ENCODE peak calls at places on chromosomes 4 and X, in four cellular contexts. One of them, this sample, is unnamed.

GRCh38 chr4:158667651-158668198 is 4.0 kb downstream of the C4orf46 start:
- DNase-seq in IMR-90: peak; percentile 25
- DNase-seq in H1: no peak
- DNase-seq in mesendoderm: peak; percentile 48
- DNase-seq in this sample: no peak

GRCh38 chrX:97039363-97040029 is 155.8 kb downstream of the RPA4 start:
- DNase-seq in IMR-90: peak; percentile 26
- DNase-seq in H1: no peak
- DNase-seq in mesendoderm: no peak
- DNase-seq in this sample: no peak

GRCh38 chrX:132209527-132209926 is 9.7 kb downstream of the RAP2C start:
- DNase-seq in IMR-90: peak; percentile 43
- DNase-seq in H1: no peak
- DNase-seq in mesendoderm: no peak
- DNase-seq in this sample: no peak

GRCh38 chr4:42401171-42401570 is 3.9 kb downstream of the SHISA3 start:
- DNase-seq in IMR-90: no peak
- DNase-seq in H1: no peak
- DNase-seq in mesendoderm: peak; percentile 53
- DNase-seq in this sample: no peak

GRCh38 chr4:185534850-185535761 is at the start of gene PDLIM3:
- DNase-seq in IMR-90: peak; percentile 30
- DNase-seq in H1: no peak
- DNase-seq in mesendoderm: peak; percentile 80
- DNase-seq in this sample: peak; percentile 74

GRCh38 chr4:1885414-1885813 is 14.2 kb downstream of the NSD2 start:
- DNase-seq in IMR-90: no peak
- DNase-seq in H1: no peak
- DNase-seq in mesendoderm: no peak
- DNase-seq in this sample: no peak

GRCh38 chr4:149280886-149281285 is 534.8 kb downstream of the IQCM start:
- DNase-seq in IMR-90: peak; percentile 48
- DNase-seq in H1: no peak
- DNase-seq in mesendoderm: no peak
- DNase-seq in this sample: no peak

GRCh38 chr4:107312366-107312765 is 276.3 kb upstream of the DKK2 start:
- DNase-seq in IMR-90: peak; percentile 21
- DNase-seq in H1: no peak
- DNase-seq in mesendoderm: no peak
- DNase-seq in this sample: no peak

GRCh38 chrX:108167211-108167872 is 75.8 kb downstream of the ATG4A start:
- DNase-seq in IMR-90: peak; percentile 29
- DNase-seq in H1: no peak
- DNase-seq in mesendoderm: no peak
- DNase-seq in this sample: no peak

GRCh38 chr4:46432923-46433322 is 43.0 kb upstream of the GABRA2 start:
- DNase-seq in IMR-90: peak; percentile 85
- DNase-seq in H1: no peak
- DNase-seq in mesendoderm: peak; percentile 39
- DNase-seq in this sample: no peak

GRCh38 chrX:39811391-39811790 is 286.4 kb downstream of the BCOR start:
- DNase-seq in IMR-90: no peak
- DNase-seq in H1: no peak
- DNase-seq in mesendoderm: peak; percentile 59
- DNase-seq in this sample: no peak

GRCh38 chrX:110699109-110699508 is 96.5 kb downstream of the CHRDL1 start:
- DNase-seq in IMR-90: no peak
- DNase-seq in H1: no peak
- DNase-seq in mesendoderm: no peak
- DNase-seq in this sample: no peak

GRCh38 chrX:46876901-46877300 is 35.3 kb upstream of the JADE3 start:
- DNase-seq in IMR-90: no peak
- DNase-seq in H1: no peak
- DNase-seq in mesendoderm: no peak
- DNase-seq in this sample: no peak

GRCh38 chr4:145440292-145441007 is 41.2 kb upstream of the SMAD1 start:
- DNase-seq in IMR-90: no peak
- DNase-seq in H1: no peak
- DNase-seq in mesendoderm: no peak
- DNase-seq in this sample: no peak

GRCh38 chrX:154486052-154486395 is 391 bp downstream of the UBL4A start:
- DNase-seq in IMR-90: no peak
- DNase-seq in H1: no peak
- DNase-seq in mesendoderm: peak; percentile 6
- DNase-seq in this sample: no peak

GRCh38 chrX:97498093-97498492 is 614.4 kb downstream of the RPA4 start:
- DNase-seq in IMR-90: no peak
- DNase-seq in H1: no peak
- DNase-seq in mesendoderm: no peak
- DNase-seq in this sample: no peak

DNA sequence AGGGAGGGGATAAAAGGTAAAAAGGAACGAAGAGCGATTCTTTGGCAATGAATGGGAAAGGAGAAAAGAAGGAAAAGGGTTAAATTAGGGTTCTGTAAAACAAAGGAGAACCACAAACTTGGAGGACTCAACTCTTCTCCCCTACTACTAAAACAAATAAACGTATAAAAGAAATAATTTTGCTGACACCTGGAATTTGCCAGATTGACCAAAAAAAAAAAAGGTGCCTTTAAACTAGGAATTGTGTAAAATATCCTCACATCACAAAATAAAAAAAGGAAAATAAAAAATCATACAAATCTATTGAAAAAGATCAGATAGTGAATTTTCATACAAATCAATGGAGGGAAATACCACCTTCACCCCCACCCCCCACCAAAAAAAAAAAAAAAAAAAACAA is 129.3 kb downstream of the BMPR1B start:
- DNase-seq in IMR-90: no peak
- DNase-seq in H1: no peak
- DNase-seq in mesendoderm: no peak
- DNase-seq in this sample: no peak
- H4K5ac ChIP-seq in IMR-90: no peak overlapping the region
- H4K5ac ChIP-seq in H1: no peak overlapping the region
- H4K5ac ChIP-seq in mesendoderm: no peak overlapping the region
- H4K5ac ChIP-seq in this sample: no peak overlapping the region

GRCh38 chrX:116435597-116435996 is 809 bp upstream of the SLC6A14 start:
- DNase-seq in IMR-90: no peak
- DNase-seq in H1: no peak
- DNase-seq in mesendoderm: no peak
- DNase-seq in this sample: no peak
- H4K5ac ChIP-seq in IMR-90: no peak overlapping the region
- H4K5ac ChIP-seq in H1: no peak overlapping the region
- H4K5ac ChIP-seq in mesendoderm: no peak overlapping the region
- H4K5ac ChIP-seq in this sample: no peak overlapping the region

DNA sequence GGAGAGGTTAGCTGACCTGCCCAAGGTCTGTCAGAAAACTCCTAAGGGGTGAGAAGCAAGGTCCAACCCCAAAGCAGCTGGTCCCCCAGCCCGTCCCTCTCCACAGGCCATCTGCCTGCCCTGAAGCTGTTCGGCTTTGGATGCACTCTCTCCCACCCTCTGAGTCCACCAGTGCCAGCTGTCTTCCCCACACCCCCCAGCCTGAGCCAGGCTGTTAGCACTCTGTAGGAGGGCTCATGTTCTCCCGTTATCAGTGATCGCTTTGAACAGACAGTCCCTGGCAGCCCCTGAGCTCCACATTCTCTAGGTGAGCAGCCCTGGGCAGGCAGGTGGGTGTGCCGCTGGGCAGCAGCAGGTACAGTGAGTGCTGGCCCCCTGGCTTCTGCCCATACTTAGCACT is 16.0 kb downstream of the ZNF185 start:
- DNase-seq in IMR-90: no peak
- DNase-seq in H1: no peak
- DNase-seq in mesendoderm: no peak
- DNase-seq in this sample: no peak
- H4K5ac ChIP-seq in IMR-90: no peak overlapping the region
- H4K5ac ChIP-seq in H1: no peak overlapping the region
- H4K5ac ChIP-seq in mesendoderm: no peak overlapping the region
- H4K5ac ChIP-seq in this sample: no peak overlapping the region

GRCh38 chr4:101221294-101221693 is 126.0 kb downstream of the PPP3CA start:
- DNase-seq in IMR-90: peak; percentile 12
- DNase-seq in H1: no peak
- DNase-seq in mesendoderm: no peak
- DNase-seq in this sample: no peak

GRCh38 chr4:101222156-101222845 is 125.0 kb downstream of the PPP3CA start:
- DNase-seq in IMR-90: peak; percentile 14
- DNase-seq in H1: no peak
- DNase-seq in mesendoderm: no peak
- DNase-seq in this sample: no peak

GRCh38 chr4:101217353-101218031 is 129.8 kb downstream of the PPP3CA start:
- DNase-seq in IMR-90: peak; percentile 22
- DNase-seq in H1: no peak
- DNase-seq in mesendoderm: no peak
- DNase-seq in this sample: no peak

GRCh38 chr4:101218346-101218745 is 129.0 kb downstream of the PPP3CA start:
- DNase-seq in IMR-90: no peak
- DNase-seq in H1: no peak
- DNase-seq in mesendoderm: no peak
- DNase-seq in this sample: no peak

DNA sequence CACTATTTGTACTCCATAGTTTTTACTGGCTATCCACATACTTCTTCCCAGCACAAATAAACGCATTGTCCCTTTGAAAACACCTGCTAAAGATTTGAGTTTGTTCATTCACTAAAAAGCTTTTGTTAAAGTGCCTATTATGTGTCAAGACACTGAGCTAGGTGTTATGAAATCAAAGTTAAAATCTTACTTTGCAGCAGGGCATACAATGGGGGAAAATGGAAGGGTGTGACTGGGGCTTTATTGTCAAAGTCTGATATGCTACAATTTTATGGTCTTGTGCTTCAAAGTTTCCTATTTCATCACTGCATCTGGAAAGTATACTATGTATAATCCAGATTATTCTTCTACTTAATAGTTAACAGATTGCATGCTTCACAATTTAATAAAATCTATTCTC is 128.4 kb downstream of the PPP3CA start:
- DNase-seq in IMR-90: no peak
- DNase-seq in H1: no peak
- DNase-seq in mesendoderm: no peak
- DNase-seq in this sample: no peak
- H4K5ac ChIP-seq in IMR-90: no peak overlapping the region
- H4K5ac ChIP-seq in H1: no peak overlapping the region
- H4K5ac ChIP-seq in mesendoderm: no peak overlapping the region
- H4K5ac ChIP-seq in this sample: no peak overlapping the region

GRCh38 chr4:14693728-14694127 is 308.6 kb upstream of the CPEB2 start:
- DNase-seq in IMR-90: no peak
- DNase-seq in H1: no peak
- DNase-seq in mesendoderm: no peak
- DNase-seq in this sample: no peak
- H4K5ac ChIP-seq in IMR-90: no peak overlapping the region
- H4K5ac ChIP-seq in H1: no peak overlapping the region
- H4K5ac ChIP-seq in mesendoderm: no peak overlapping the region
- H4K5ac ChIP-seq in this sample: no peak overlapping the region

GRCh38 chr4:38774181-38774580 is 8.6 kb downstream of the TLR10 start:
- DNase-seq in IMR-90: no peak
- DNase-seq in H1: no peak
- DNase-seq in mesendoderm: no peak
- DNase-seq in this sample: no peak
- H4K5ac ChIP-seq in IMR-90: no peak overlapping the region
- H4K5ac ChIP-seq in H1: no peak overlapping the region
- H4K5ac ChIP-seq in mesendoderm: no peak overlapping the region
- H4K5ac ChIP-seq in this sample: no peak overlapping the region